ENCODE peak calls at places on chromosomes 16 and 17, in five cellular contexts. G is pancreas, P is neural progenitor cell, H is transverse colon, Y is Peyer's patch. Q is an unnamed sample. For H3K4me1, the result is how much of the 10 kb centered on the place peaks cover.

GRCh38 chr17:9670596-9670995 is 25.3 kb downstream of the USP43 start:
- DNase-seq in P (no peak), G (no peak), Y (no peak), H (no peak), Q (no peak)

GRCh38 chr17:82655038-82655479 is 6.8 kb upstream of the WDR45B start:
- DNase-seq in P (no peak), H (peak), Y (no peak), G (no peak), Q (no peak)

GRCh38 chr17:28725660-28726395 is at the start of gene TLCD1:
- DNase-seq in P (peak), H (peak), G (peak), Y (peak), Q (peak)

GRCh38 chr17:42114118-42114517 is 1.6 kb upstream of the DHX58 start:
- DNase-seq in P (no peak), Y (no peak), H (no peak), G (no peak), Q (no peak)

GRCh38 chr17:72514321-72514861 is 393.6 kb downstream of the SOX9 start:
- DNase-seq in H (no peak), P (no peak), Y (no peak), G (no peak), Q (no peak)

GRCh38 chr17:81878294-81878693 is 7.2 kb upstream of the ARHGDIA start:
- DNase-seq in H (no peak), G (no peak), P (no peak), Y (no peak), Q (no peak)

GRCh38 chr16:27417047-27417671 is 15.2 kb downstream of the IL21R start:
- DNase-seq in G (no peak), P (no peak), Y (no peak), H (no peak), Q (no peak)

GRCh38 chr16:12291989-12292759 is 315.6 kb downstream of the SNX29 start:
- DNase-seq in Y (no peak), P (no peak), H (no peak), G (no peak), Q (no peak)

GRCh38 chr16:67775273-67775672 is 31.1 kb downstream of the RANBP10 start:
- DNase-seq in H (no peak), P (no peak), G (no peak), Y (no peak), Q (no peak)

GRCh38 chr17:54280741-54281140 is 458.0 kb downstream of the KIF2B start:
- DNase-seq in H (no peak), Y (no peak), G (no peak), P (no peak), Q (no peak)
- H3K4me1 ChIP-seq in H (under half), Y (under half), G (under half), P (under half), Q (under half)

DNA sequence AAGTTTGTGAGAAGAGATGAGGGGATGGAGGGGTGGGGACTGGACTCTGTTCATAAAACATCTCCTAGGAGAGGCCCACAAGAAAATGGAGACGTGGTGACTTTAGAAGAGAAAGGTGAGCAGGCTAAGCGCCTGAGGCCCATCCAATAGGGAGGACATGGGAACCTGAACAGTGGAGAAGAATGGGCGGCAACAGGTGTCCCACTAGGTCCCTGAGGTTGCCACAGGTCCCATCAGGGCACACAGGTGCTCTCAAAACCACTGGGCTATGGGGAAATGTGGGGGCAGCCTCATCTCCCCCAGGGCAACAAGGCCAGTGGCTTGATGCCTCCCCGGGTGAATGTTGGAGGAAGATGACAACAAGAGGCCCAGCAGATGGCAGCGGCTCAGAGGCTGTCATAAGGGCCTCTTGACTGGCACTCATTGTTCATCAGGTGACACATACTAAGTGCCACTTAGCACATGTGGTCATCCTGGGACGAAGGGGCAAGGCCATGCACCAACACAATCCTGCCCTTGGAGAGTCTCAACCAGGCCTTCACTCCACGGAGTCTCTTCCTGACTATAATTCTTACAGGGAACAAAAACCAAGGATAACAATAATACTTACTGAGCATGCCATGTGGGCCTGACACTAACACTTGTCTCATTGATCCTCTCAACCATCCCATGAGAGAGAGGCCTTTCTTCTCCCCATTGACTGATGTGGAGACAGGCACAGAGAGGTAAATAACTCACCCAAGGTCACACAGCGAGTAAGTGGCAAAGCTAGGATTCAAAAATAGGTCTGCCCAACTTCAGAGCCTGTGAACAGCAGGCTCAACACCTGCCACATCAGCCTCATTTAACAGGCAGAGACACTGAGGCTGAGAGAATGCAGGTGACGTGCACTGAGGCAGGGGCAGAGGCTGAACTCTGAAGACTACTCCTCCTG is 38.0 kb downstream of the CUEDC1 start:
- DNase-seq in P (no peak), Y (peak), H (no peak), G (no peak), Q (no peak)
- H3K4me1 ChIP-seq in P (half or more), Y (under half), H (half or more), G (under half), Q (half or more)

DNA sequence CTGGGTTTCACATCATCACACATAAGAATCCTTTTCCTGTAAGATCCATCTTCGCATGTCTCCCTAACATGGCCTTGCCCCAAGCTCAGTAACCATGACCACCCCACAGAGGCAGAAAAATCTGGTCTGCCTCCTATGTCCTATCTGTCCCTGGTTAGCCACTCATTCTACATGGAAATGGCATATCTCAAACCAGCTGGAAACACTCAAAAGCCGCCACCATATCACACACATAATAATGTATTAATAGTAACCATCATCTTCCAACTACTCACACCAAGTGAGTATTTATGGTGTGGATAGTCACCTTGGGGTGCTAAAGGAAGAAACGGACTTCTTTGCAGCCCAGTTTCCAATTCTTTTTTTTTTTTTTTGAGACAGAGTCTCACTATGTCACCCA is 11.4 kb downstream of the FAM117A start:
- DNase-seq in Y (no peak), G (no peak), P (no peak), H (no peak), Q (no peak)
- H3K4me1 ChIP-seq in Y (under half), G (under half), P (under half), H (under half), Q (under half)

GRCh38 chr17:39953471-39953888 is 9.3 kb upstream of the GSDMA start:
- DNase-seq in Y (no peak), P (no peak), H (no peak), G (no peak), Q (no peak)
- H3K4me1 ChIP-seq in Y (under half), P (under half), H (under half), G (under half), Q (under half)

GRCh38 chr17:17466511-17466910 is 10.3 kb upstream of the MED9 start:
- DNase-seq in P (no peak), G (no peak), H (no peak), Y (no peak), Q (no peak)
- H3K4me1 ChIP-seq in P (under half), G (under half), H (under half), Y (under half), Q (under half)

Q was measured in adipocyte.